ENCODE peak calls at places on chromosome 21, in six cellular contexts. V, C, I, E, O and Z are unnamed samples. For H3K9me3, the result is how much of the 10 kb centered on the place peaks cover.

GRCh38 chr21:45119812-45120211 is 45.4 kb downstream of the ADARB1 start:
- DNase-seq in C (no peak), O (no peak), I (no peak), E (no peak), V (no peak), Z (no peak)

GRCh38 chr21:39845581-39846130 is 21.6 kb upstream of the PCP4 start:
- DNase-seq in C (no peak), V (peak), I (peak), O (no peak), E (no peak), Z (peak)

GRCh38 chr21:37945036-37945435 is 28.8 kb upstream of the KCNJ6 start:
- DNase-seq in E (no peak), O (no peak), I (no peak), C (no peak), V (no peak), Z (no peak)

GRCh38 chr21:46091118-46091517 is 6.8 kb upstream of the COL6A2 start:
- DNase-seq in C (peak), V (no peak), E (no peak), I (no peak), O (no peak), Z (no peak)

GRCh38 chr21:45202889-45203288 is 84.8 kb downstream of the POFUT2 start:
- DNase-seq in V (no peak), E (no peak), C (no peak), O (no peak), I (no peak), Z (no peak)

GRCh38 chr21:29504751-29505321 is 206.1 kb downstream of the BACH1 start:
- DNase-seq in E (no peak), C (no peak), O (no peak), V (peak), I (no peak), Z (no peak)

GRCh38 chr21:28397040-28397439 is 595.6 kb downstream of the LTN1 start:
- DNase-seq in I (no peak), C (no peak), V (no peak), O (no peak), E (no peak), Z (no peak)

GRCh38 chr21:46183910-46184624 is at the start of gene SPATC1L:
- DNase-seq in V (peak), O (no peak), C (peak), I (no peak), E (no peak), Z (peak)

GRCh38 chr21:45848805-45849204 is 132.8 kb upstream of the COL6A1 start:
- DNase-seq in O (no peak), I (no peak), E (no peak), V (no peak), C (no peak), Z (no peak)

GRCh38 chr21:37958493-37958892 is 42.2 kb upstream of the KCNJ6 start:
- DNase-seq in C (no peak), V (no peak), O (no peak), I (no peak), E (no peak), Z (no peak)

GRCh38 chr21:15520811-15521643 is 208.8 kb upstream of the USP25 start:
- DNase-seq in E (no peak), C (no peak), I (peak), O (no peak), V (peak), Z (peak)

GRCh38 chr21:8991968-8992621 is 1529.3 kb upstream of the TPTE start:
- DNase-seq in V (no peak), C (no peak), E (no peak), I (no peak), O (no peak), Z (no peak)
- H3K9me3 ChIP-seq in V (under half), C (under half), E (under half), I (under half), O (under half), Z (under half)

DNA sequence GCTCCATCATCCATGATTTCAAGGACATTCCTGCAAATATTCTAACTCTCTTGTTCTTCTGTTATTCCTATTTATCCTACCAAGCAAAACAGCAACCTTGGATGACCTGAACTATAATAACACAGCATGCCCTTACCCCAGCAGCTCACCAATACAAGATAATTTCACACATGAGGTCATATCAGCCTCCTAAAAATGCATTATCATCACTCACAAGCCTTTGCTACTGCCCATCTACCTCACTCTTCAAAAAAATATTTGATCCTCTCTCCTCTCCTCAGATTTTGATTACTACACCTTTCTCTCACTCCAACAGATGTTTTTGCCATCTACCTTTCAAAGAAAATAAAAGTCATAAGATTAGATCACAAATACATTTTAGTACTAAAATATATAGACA is 777.6 kb upstream of the NCAM2 start:
- DNase-seq in E (no peak), O (no peak), I (no peak), C (no peak), V (no peak), Z (no peak)
- H3K9me3 ChIP-seq in E (under half), O (under half), I (under half), C (under half), V (under half), Z (under half)

DNA sequence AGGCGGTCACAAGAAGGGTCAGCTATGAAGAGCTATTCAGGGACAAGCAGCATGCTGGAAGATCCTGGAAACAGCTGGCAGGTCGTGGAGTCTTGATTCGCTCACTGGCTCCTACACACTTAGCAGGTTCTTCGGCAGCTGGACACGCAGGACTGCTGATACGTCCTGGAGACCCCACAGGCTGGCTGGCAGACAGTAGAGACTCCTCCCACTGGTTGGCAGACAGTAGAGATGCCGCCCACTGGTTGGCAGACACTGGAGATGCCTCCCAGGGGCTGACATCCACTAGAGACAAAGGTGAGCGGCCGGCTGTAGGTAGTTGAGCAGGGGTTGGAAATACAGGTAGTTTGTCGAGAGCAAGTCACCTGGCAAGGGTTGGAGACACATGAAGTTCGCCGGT is 466 bp downstream of the KRTAP11-1 start:
- DNase-seq in V (no peak), C (no peak), O (no peak), I (no peak), E (no peak), Z (no peak)
- H3K9me3 ChIP-seq in V (under half), C (under half), O (under half), I (under half), E (under half), Z (under half)

DNA sequence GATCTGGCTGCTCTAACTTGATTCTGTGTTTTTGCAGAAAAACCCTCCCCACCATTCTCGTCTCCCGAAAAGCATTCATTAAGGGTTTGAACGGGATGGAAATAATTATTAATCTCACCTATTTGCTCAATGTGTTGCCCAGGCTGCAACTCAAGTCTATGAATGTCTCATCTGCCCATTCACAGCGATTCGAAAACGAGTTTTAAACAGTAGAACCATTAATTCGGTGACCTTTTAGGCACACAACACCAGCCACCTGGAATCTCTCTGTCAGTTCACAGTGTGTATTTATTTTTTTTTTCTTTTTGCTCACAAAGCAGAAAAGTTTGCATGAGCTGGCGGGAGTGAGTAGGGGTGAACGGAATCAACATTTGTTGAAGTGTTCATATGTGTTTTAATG is 764.7 kb upstream of the TPTE start:
- DNase-seq in E (no peak), O (no peak), I (no peak), V (no peak), C (no peak), Z (no peak)
- H3K9me3 ChIP-seq in E (under half), O (under half), I (under half), V (under half), C (under half), Z (under half)